ENCODE peak calls at places on chromosome 22, in four cellular contexts. D, H, Y and C are unnamed samples.

GRCh38 chr22:35380013-35380412 is 883 bp upstream of the HMOX1 start:
- DNase-seq in Y (no peak), D (no peak), H (peak), C (peak)

GRCh38 chr22:36606659-36607058 is 77.7 kb upstream of the EIF3D start:
- DNase-seq in Y (no peak), D (no peak), H (no peak), C (no peak)

GRCh38 chr22:25726241-25726640 is 15.7 kb upstream of the MYO18B start:
- DNase-seq in D (no peak), H (no peak), Y (no peak), C (no peak)

GRCh38 chr22:32475428-32476010 is 908 bp downstream of the FBXO7 start:
- DNase-seq in H (no peak), Y (peak), D (peak), C (peak)

GRCh38 chr22:42299586-42300285 is 29.3 kb upstream of the TCF20 start:
- DNase-seq in Y (peak), D (peak), H (no peak), C (no peak)

GRCh38 chr22:20437253-20438065 is at the start of gene SCARF2:
- DNase-seq in H (no peak), Y (no peak), D (no peak), C (no peak)

GRCh38 chr22:38881464-38881871 is 9.5 kb upstream of the CBX6 start:
- DNase-seq in D (no peak), Y (no peak), H (no peak), C (peak)

GRCh38 chr22:35538801-35539321 is 1.8 kb upstream of the RASD2 start:
- DNase-seq in D (peak), Y (no peak), H (peak), C (peak)

GRCh38 chr22:33851240-33851639 is 69.0 kb downstream of the LARGE1 start:
- DNase-seq in Y (no peak), H (peak), D (peak), C (no peak)

GRCh38 chr22:32106930-32107329 is 52.2 kb downstream of the C22orf42 start:
- DNase-seq in D (peak), Y (no peak), H (peak), C (no peak)

GRCh38 chr22:23117890-23118646 is 23.7 kb downstream of the RSPH14 start:
- DNase-seq in Y (no peak), D (no peak), H (no peak), C (no peak)

GRCh38 chr22:23115369-23115768 is 26.4 kb downstream of the RSPH14 start:
- DNase-seq in H (no peak), Y (no peak), D (no peak), C (no peak)

GRCh38 chr22:23117275-23117674 is 24.5 kb downstream of the RSPH14 start:
- DNase-seq in D (no peak), H (no peak), Y (no peak), C (no peak)

GRCh38 chr22:23115825-23116494 is 25.8 kb downstream of the RSPH14 start:
- DNase-seq in Y (no peak), H (no peak), D (no peak), C (no peak)

GRCh38 chr22:23116506-23117263 is 25.1 kb downstream of the RSPH14 start:
- DNase-seq in H (no peak), Y (no peak), D (no peak), C (no peak)
- TF ChIP-seq CTCF in H (no peak), Y (no peak), D (no peak), C (no peak)

GRCh38 chr22:43481528-43482309 is 69.9 kb downstream of the MPPED1 start:
- DNase-seq in H (no peak), Y (no peak), D (peak), C (no peak)
- TF ChIP-seq CTCF in H (no peak), Y (no peak), D (peak), C (no peak)

DNA sequence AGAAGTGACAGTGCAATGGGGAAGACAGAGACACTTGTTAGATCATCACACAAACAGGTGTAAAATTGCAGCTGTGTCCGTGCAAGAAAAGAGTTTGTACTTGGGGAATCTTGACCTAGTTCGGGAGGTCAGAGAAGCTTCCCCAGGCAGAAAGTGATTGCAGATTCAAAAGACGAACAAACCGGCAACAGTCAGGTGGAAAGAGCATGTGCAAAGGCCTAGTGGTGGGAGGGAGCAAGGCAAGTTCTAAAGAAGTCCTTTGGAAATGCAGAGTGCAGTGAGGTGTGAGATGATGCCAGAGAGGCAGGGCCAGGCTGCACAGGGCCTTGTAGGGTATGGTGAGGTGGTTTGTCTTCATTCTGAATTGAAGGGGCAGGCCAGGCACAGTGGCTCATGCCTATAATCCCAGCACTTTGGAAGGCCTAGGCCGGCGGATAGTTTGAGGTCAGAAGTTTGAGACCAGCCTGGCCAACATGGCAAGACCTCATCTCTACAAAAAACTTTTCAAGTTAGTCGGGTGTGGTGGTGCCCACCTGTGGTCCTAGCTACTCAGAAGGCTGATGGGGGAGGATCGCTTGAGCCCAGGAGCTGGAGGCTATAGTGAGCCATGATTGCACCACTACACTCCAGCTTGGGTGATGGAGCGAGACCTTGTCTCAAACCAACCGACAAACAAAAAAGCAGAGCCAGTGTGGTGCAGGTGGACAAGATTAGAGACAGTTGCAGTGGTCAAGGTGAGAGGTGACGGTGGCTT is 1.9 kb upstream of the ESS2 start:
- DNase-seq in H (no peak), D (no peak), Y (no peak), C (no peak)
- TF ChIP-seq CTCF in H (no peak), D (no peak), Y (no peak), C (no peak)

GRCh38 chr22:39940757-39941305 is 19.4 kb upstream of the TMA7B start:
- DNase-seq in Y (no peak), H (no peak), D (peak), C (no peak)
- TF ChIP-seq CTCF in Y (no peak), H (no peak), D (no peak), C (no peak)

GRCh38 chr22:30047364-30047738 is 32.9 kb upstream of the HORMAD2 start:
- DNase-seq in Y (no peak), D (peak), H (no peak), C (no peak)
- TF ChIP-seq CTCF in Y (no peak), D (no peak), H (no peak), C (no peak)

DNA sequence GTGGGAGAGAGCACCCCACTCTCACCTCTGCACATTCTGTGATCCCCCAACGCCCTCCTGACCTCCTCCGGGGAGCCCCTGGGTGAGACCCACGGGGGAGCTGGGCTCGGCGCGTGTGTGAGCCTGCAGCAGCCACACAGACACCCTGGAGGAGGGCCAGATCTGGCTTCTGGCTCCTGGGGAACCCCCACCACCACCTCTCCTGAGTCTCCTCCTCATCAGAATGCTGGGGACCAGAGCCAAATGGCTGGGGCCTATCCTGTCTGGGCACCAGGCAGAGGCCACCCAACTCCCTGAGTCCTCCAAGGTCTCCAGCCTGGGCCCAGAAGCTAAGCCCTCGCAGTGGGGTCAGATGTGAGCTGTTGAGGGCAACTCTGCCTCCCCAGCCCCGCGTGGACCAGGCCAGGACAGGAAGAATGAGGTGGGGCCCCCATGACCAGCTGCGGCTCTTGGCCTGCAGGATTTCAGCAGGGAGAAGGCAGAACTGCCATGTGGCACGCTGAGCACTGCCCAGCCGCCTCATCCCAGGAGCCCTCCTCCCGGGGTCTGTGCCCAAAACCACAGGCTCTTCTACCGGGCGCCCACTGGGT is 5.5 kb upstream of the PIM3 start:
- DNase-seq in H (no peak), Y (no peak), D (no peak), C (no peak)
- TF ChIP-seq CTCF in H (no peak), Y (no peak), D (no peak), C (no peak)

GRCh38 chr22:45507798-45508197 is 5.1 kb downstream of the FBLN1 start:
- DNase-seq in Y (no peak), H (no peak), D (no peak), C (no peak)

GRCh38 chr22:45506961-45507360 is 4.3 kb downstream of the FBLN1 start:
- DNase-seq in D (no peak), H (no peak), Y (no peak), C (no peak)

GRCh38 chr22:45505991-45506743 is 3.5 kb downstream of the FBLN1 start:
- DNase-seq in H (no peak), Y (no peak), D (no peak), C (no peak)

GRCh38 chr22:45510376-45511232 is 7.9 kb downstream of the FBLN1 start:
- DNase-seq in D (no peak), Y (no peak), H (no peak), C (no peak)

DNA sequence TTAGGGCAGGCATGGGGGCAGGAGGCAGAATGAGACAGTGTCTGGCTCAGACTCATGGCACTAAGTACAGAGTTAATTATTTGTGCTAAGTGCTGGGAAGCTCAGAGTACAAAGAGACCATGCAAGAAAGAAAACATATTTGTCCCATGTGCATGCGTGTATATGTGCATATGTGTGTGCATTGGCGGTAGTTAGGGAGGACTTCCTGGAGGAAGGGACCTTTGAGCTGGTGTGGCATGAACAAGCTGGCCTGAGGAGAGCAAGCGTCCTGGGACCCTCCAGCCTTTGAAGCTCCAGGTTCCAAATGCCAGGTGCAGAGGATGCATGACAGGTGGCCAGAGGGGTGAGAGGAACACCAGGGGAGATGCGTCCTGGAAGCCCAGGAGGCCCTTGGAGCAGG is 6.1 kb downstream of the FBLN1 start:
- DNase-seq in D (no peak), Y (no peak), H (no peak), C (no peak)
- TF ChIP-seq CTCF in D (no peak), Y (no peak), H (no peak), C (no peak)

GRCh38 chr22:47626428-47627390 is 864.3 kb downstream of the TBC1D22A start:
- DNase-seq in H (no peak), D (no peak), Y (peak), C (no peak)
- TF ChIP-seq CTCF in H (no peak), D (no peak), Y (no peak), C (no peak)

DNA sequence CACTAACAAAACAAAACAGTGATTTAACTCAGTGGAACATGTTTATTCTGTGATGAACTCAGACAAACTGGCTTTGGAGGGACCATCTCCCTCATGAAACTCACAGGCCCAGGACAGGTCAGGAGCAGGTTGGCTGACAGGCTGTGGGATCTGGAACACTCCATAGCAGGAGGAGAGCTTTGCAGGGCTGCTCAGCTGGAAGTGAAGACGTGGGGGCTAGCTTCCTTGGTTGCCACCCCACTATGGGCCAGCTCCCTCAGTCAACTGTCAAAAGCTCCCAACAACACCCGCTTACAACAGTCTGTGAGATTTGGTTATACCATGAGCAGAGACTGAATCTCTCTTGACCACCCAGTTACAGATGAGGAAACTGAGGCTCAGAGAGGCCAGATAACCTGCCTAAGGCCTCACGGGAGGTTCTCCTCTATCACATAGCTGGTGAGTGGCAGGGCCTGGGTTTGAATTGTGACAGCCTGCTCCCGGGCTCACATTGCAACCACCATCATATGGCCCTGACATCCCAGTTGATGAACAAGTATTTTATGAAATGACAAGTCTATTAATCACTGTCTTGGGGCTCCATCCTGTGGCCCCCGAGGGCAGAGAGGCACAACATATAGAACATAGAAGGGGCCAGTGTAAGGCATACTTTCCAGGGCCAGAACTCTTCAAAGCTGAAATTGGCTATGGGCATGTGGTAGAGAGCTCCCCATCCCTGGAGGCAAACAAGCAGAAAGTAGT is 473.4 kb downstream of the MN1 start:
- DNase-seq in H (no peak), D (no peak), Y (no peak), C (no peak)
- TF ChIP-seq CTCF in H (no peak), D (no peak), Y (no peak), C (no peak)